ENCODE peak calls at places on chromosomes 7 and 10, in four cellular contexts. W is H1, H is HepG2, D is K562. F is an unnamed sample.

GRCh38 chr7:100974021-100974420 is 4.7 kb downstream of the MUC12 start:
- DNase-seq in W (no peak), H (no peak), D (no peak), F (no peak)

GRCh38 chr7:159015081-159015893 is 129.4 kb downstream of the VIPR2 start:
- DNase-seq in W (no peak), H (no peak), D (peak; percentile 55), F (no peak)

GRCh38 chr7:12456506-12456905 is 52.8 kb upstream of the VWDE start:
- DNase-seq in W (no peak), H (no peak), D (no peak), F (no peak)

GRCh38 chr7:139777304-139777890 is 401 bp downstream of the HIPK2 start:
- DNase-seq in W (no peak), H (no peak), D (peak; percentile 75), F (no peak)

GRCh38 chr7:132080967-132081668 is 495.2 kb downstream of the PLXNA4 start:
- DNase-seq in W (no peak), H (no peak), D (no peak), F (no peak)

GRCh38 chr10:14185501-14186045 is 145.2 kb downstream of the FRMD4A start:
- DNase-seq in W (peak; percentile 80), H (peak; percentile 84), D (peak; percentile 40), F (peak; percentile 40)

GRCh38 chr10:49414496-49414895 is 18.6 kb upstream of the DRGX start:
- DNase-seq in W (no peak), H (no peak), D (no peak), F (no peak)

GRCh38 chr10:43846187-43846680 is 197.6 kb upstream of the ZNF32 start:
- DNase-seq in W (no peak), H (no peak), D (no peak), F (no peak)

GRCh38 chr7:151520419-151521229 is 929 bp upstream of the RHEB start:
- DNase-seq in W (no peak), H (no peak), D (no peak), F (no peak)

GRCh38 chr7:1247527-1248041 is 14.9 kb downstream of the UNCX start:
- DNase-seq in W (no peak), H (no peak), D (peak; percentile 66), F (no peak)

GRCh38 chr10:117741524-117741923 is 199.0 kb downstream of the EMX2 start:
- DNase-seq in W (no peak), H (no peak), D (no peak), F (no peak)

GRCh38 chr7:151408839-151409554 is 841 bp downstream of the WDR86 start:
- DNase-seq in W (no peak), H (peak; percentile 66), D (no peak), F (no peak)

GRCh38 chr10:76428541-76429330 is 997.3 kb downstream of the LRMDA start:
- DNase-seq in W (no peak), H (no peak), D (no peak), F (no peak)

GRCh38 chr10:27242951-27243551 is 2.5 kb upstream of the ACBD5 start:
- DNase-seq in W (no peak), H (peak; percentile 61), D (no peak), F (peak; percentile 65)

GRCh38 chr10:77197544-77197943 is 440.1 kb downstream of the KCNMA1 start:
- DNase-seq in W (no peak), H (no peak), D (no peak), F (no peak)

GRCh38 chr10:100788027-100788900 is 42.9 kb downstream of the PAX2 start:
- DNase-seq in W (no peak), H (no peak), D (no peak), F (no peak)

GRCh38 chr10:93893646-93894515 is at the start of gene SLC35G1:
- DNase-seq in W (peak; percentile 49), H (peak; percentile 25), D (peak; percentile 89), F (peak; percentile 38)

GRCh38 chr10:86344714-86345161 is 21.9 kb downstream of the GRID1 start:
- DNase-seq in W (no peak), H (no peak), D (no peak), F (no peak)
- TF ChIP-seq FOSL1 in W (no peak), H (no peak), D (no peak), F (no peak)

GRCh38 chr10:68332259-68333057 is at the start of gene PBLD:
- DNase-seq in W (peak; percentile 60), H (peak; percentile 71), D (peak; percentile 69), F (peak; percentile 43)
- TF ChIP-seq SIN3A in W (no peak), H (peak; percentile 35), D (peak; percentile 74), F (no peak)

GRCh38 chr7:23966941-23967340 is 256.9 kb downstream of the STK31 start:
- DNase-seq in W (no peak), H (no peak), D (no peak), F (no peak)
- TF ChIP-seq FOSL1 in W (no peak), H (no peak), D (no peak), F (no peak)

GRCh38 chr7:107998660-107999480 is 4.1 kb downstream of the LAMB1 start:
- DNase-seq in W (no peak), H (no peak), D (no peak), F (no peak)
- TF ChIP-seq SIN3A in W (no peak), H (no peak), D (no peak), F (no peak)

GRCh38 chr7:71308105-71308504 is 176.2 kb downstream of the GALNT17 start:
- DNase-seq in W (peak; percentile 53), H (no peak), D (no peak), F (no peak)
- TF ChIP-seq FOSL1 in W (no peak), H (no peak), D (no peak), F (no peak)

GRCh38 chr7:116162992-116163391 is 47.3 kb upstream of the TES start:
- DNase-seq in W (no peak), H (peak; percentile 12), D (no peak), F (peak; percentile 26)
- TF ChIP-seq SIN3A in W (no peak), H (no peak), D (no peak), F (no peak)

GRCh38 chr10:22625511-22626288 is 88.7 kb downstream of the PIP4K2A start:
- DNase-seq in W (no peak), H (peak; percentile 21), D (no peak), F (no peak)

GRCh38 chr10:22623624-22624263 is 90.6 kb downstream of the PIP4K2A start:
- DNase-seq in W (no peak), H (peak; percentile 27), D (peak; percentile 46), F (no peak)

GRCh38 chr10:22622242-22622806 is 92.1 kb downstream of the PIP4K2A start:
- DNase-seq in W (no peak), H (no peak), D (no peak), F (no peak)

GRCh38 chr10:22626784-22627183 is 87.6 kb downstream of the PIP4K2A start:
- DNase-seq in W (no peak), H (no peak), D (no peak), F (no peak)

DNA sequence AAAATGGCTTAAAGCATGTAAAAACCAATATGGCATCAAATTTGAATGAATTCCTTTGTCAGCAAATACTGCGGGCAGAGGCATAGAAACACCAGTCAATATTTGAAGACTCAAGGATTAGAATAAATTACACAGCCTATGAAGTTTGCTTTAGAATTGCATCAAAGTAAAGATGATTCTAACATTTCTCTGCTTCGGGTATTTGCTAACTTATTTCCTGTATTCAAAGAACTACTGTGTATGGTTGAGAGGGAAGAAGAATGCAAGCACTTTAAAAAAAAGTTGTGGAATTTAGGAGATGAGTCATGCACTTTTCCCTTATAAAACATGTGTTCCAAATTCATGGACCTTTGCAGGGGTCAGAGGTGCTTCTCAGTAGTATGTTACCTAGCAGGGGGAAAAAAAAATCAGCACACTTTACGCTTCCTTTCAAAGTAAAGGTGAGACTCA is 90.1 kb downstream of the PIP4K2A start:
- DNase-seq in W (no peak), H (peak; percentile 97), D (peak; percentile 31), F (no peak)
- TF ChIP-seq FOSL1 in W (no peak), H (peak; percentile 86), D (peak; percentile 73), F (peak; percentile 61)

DNA sequence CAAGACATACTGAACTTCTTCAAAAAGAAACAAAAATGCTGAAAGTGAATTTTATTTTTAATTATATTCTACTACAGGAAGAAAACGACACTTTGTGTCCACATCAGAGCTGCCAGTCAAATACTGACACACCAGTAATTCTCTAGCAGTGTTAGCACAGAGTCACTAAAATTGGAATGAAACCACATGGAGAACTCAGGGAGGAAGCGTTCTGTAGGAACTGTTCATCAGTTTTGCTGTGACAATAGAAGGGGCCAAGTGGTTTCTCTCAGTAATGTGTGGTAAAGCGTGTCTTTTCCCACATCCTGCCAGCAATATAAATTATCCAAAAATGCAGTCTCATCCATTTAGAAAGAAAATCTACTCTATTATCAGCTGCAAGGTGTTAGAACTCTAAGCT is 683.3 kb downstream of the GRM8 start:
- DNase-seq in W (no peak), H (no peak), D (no peak), F (no peak)
- TF ChIP-seq SIN3A in W (no peak), H (no peak), D (no peak), F (no peak)